ENCODE peak calls at places on chromosomes 4 and X, in four cellular contexts. S is posterior cingulate gyrus, O is NCI-H2107, M is NAMALWA. N is an unnamed sample.

GRCh38 chrX:134948333-134949241 is 42.2 kb upstream of the SMIM10 start:
- DNase-seq in M (no peak), S (no peak), O (no peak), N (no peak)

GRCh38 chrX:31547416-31547815 is 475.6 kb upstream of the FTHL17 start:
- DNase-seq in M (no peak), O (no peak), S (no peak), N (no peak)

GRCh38 chr4:55216871-55217635 is 91.7 kb upstream of the KDR start:
- DNase-seq in S (no peak), M (no peak), O (no peak), N (no peak)

GRCh38 chr4:53132117-53132889 is 233.6 kb downstream of the SCFD2 start:
- DNase-seq in M (no peak), S (no peak), O (no peak), N (no peak)

GRCh38 chrX:112967341-112967740 is 126.7 kb upstream of the AMOT start:
- DNase-seq in O (no peak), S (no peak), M (no peak), N (no peak)

GRCh38 chr4:155787113-155787710 is 28.4 kb downstream of the GUCY1B1 start:
- DNase-seq in O (no peak), M (peak; percentile 66), S (no peak), N (no peak)

GRCh38 chr4:11428161-11428700 is 463 bp downstream of the HS3ST1 start:
- DNase-seq in O (no peak), M (no peak), S (peak; percentile 69), N (no peak)

GRCh38 chr4:146469053-146469452 is 52.7 kb downstream of the SLC10A7 start:
- DNase-seq in O (no peak), S (no peak), M (no peak), N (no peak)

GRCh38 chrX:73855546-73855945 is 292.5 kb downstream of the CHIC1 start:
- DNase-seq in S (peak; percentile 87), M (peak; percentile 70), O (peak; percentile 12), N (no peak)

GRCh38 chr4:17981063-17981462 is 40.5 kb downstream of the LCORL start:
- DNase-seq in O (no peak), S (no peak), M (no peak), N (no peak)

GRCh38 chr4:6658635-6659075 is 18.2 kb downstream of the MRFAP1 start:
- DNase-seq in O (no peak), M (no peak), S (peak; percentile 95), N (peak; percentile 25)

GRCh38 chr4:56468097-56468422 is 643 bp downstream of the SRP72 start:
- DNase-seq in S (no peak), O (no peak), M (no peak), N (peak; percentile 32)

GRCh38 chr4:119939066-119939995 is 127.3 kb downstream of the MAD2L1 start:
- DNase-seq in M (no peak), S (no peak), O (no peak), N (no peak)

N was measured in C1 segment of cervical spinal cord.